ENCODE peak calls at places on chromosomes 7 and 10, in four cellular contexts. V is AG09319, N is HT1080, P is body of pancreas. L is an unnamed sample.

GRCh38 chr10:22158426-22158825 is 59.4 kb downstream of the EBLN1 start:
- DNase-seq in N (no peak), V (no peak), P (no peak), L (no peak)

GRCh38 chr10:93379366-93380042 is 102.6 kb downstream of the MYOF start:
- DNase-seq in V (no peak), N (peak), P (no peak), L (no peak)

GRCh38 chr7:2141656-2142055 is 91.1 kb downstream of the MAD1L1 start:
- DNase-seq in N (no peak), P (no peak), V (no peak), L (no peak)

GRCh38 chr10:102564209-102564834 is 60.5 kb downstream of the SUFU start:
- DNase-seq in N (no peak), P (no peak), V (no peak), L (no peak)

GRCh38 chr7:69764071-69764470 is 165.8 kb downstream of the AUTS2 start:
- DNase-seq in P (no peak), N (no peak), V (no peak), L (no peak)

GRCh38 chr10:7696545-7696944 is 6.6 kb upstream of the ITIH2 start:
- DNase-seq in V (no peak), P (peak), N (peak), L (no peak)

GRCh38 chr10:68594405-68594804 is 34.3 kb downstream of the TET1 start:
- DNase-seq in N (peak), V (no peak), P (no peak), L (no peak)

GRCh38 chr7:9945131-9945530 is 1028.5 kb upstream of the PHF14 start:
- DNase-seq in P (no peak), V (no peak), N (no peak), L (no peak)

GRCh38 chr10:113844091-113844490 is 9.8 kb downstream of the DCLRE1A start:
- DNase-seq in V (no peak), P (no peak), N (no peak), L (no peak)

GRCh38 chr7:122337011-122337410 is 32.5 kb upstream of the FEZF1 start:
- DNase-seq in P (no peak), V (no peak), N (no peak), L (no peak)

GRCh38 chr7:159066816-159067601 is 77.7 kb downstream of the VIPR2 start:
- DNase-seq in N (no peak), P (no peak), V (no peak), L (no peak)

GRCh38 chr10:58807631-58808024 is 295.0 kb downstream of the BICC1 start:
- DNase-seq in V (peak), N (peak), P (no peak), L (no peak)

GRCh38 chr7:747186-747585 is 20.1 kb upstream of the PRKAR1B start:
- DNase-seq in N (no peak), P (peak), V (no peak), L (no peak)

L was measured in SIG-M5.